ENCODE peak calls at places on chromosomes 11 and 22, in ten cellular contexts. E is A549; Y is mesendoderm; D is CD4-positive, alpha-beta T cell; S is spleen; U is colonic mucosa; O is GM23338; H is pancreas; A is mesenchymal stem cell; P is psoas muscle. C is an unnamed sample.

GRCh38 chr11:11016123-11016522 is 158.3 kb upstream of the ZBED5 start:
- DNase-seq in O (no peak), A (peak), E (no peak), U (no peak), S (no peak), D (no peak), Y (no peak), H (no peak), P (no peak), C (no peak)

GRCh38 chr11:87300640-87301381 is 263.1 kb downstream of the TMEM135 start:
- DNase-seq in H (no peak), E (peak), U (no peak), O (no peak), D (no peak), A (peak), Y (no peak), S (no peak), P (no peak), C (no peak)

GRCh38 chr22:17430298-17430900 is 61.1 kb downstream of the CECR2 start:
- DNase-seq in Y (no peak), U (no peak), O (no peak), E (no peak), A (no peak), H (no peak), D (no peak), P (no peak), S (no peak), C (no peak)

GRCh38 chr11:134644489-134645456 is 232.7 kb upstream of the B3GAT1 start:
- DNase-seq in E (no peak), A (no peak), H (no peak), O (no peak), Y (no peak), U (no peak), S (peak), D (no peak), P (no peak), C (no peak)

GRCh38 chr11:112391086-112391485 is 130.4 kb upstream of the PLET1 start:
- DNase-seq in P (no peak), O (no peak), Y (no peak), E (no peak), A (no peak), S (no peak), D (no peak), U (no peak), H (no peak), C (no peak)

GRCh38 chr11:820655-821512 is 2.2 kb downstream of the PNPLA2 start:
- DNase-seq in P (peak), E (peak), Y (no peak), O (no peak), H (peak), S (peak), A (peak), U (peak), D (no peak), C (no peak)

GRCh38 chr22:32733196-32733595 is 68.3 kb upstream of the TIMP3 start:
- DNase-seq in E (no peak), O (no peak), D (no peak), H (no peak), S (no peak), P (no peak), A (no peak), U (no peak), Y (no peak), C (no peak)

GRCh38 chr11:112613051-112613972 is 347.9 kb upstream of the NCAM1 start:
- DNase-seq in Y (no peak), D (no peak), P (no peak), E (no peak), A (peak), U (no peak), S (no peak), H (peak), O (no peak), C (no peak)

GRCh38 chr11:85257837-85258236 is 369.3 kb downstream of the DLG2 start:
- DNase-seq in U (no peak), H (no peak), D (no peak), O (no peak), P (no peak), S (no peak), E (no peak), Y (no peak), A (no peak), C (no peak)

GRCh38 chr11:19191530-19192169 is 10.1 kb downstream of the CSRP3 start:
- DNase-seq in P (no peak), E (no peak), S (no peak), A (peak), U (peak), O (no peak), D (no peak), H (peak), Y (peak), C (no peak)

GRCh38 chr11:105665281-105665680 is 55.4 kb downstream of the GRIA4 start:
- DNase-seq in A (no peak), Y (no peak), P (no peak), E (no peak), U (no peak), H (no peak), O (peak), S (no peak), D (no peak), C (no peak)

GRCh38 chr11:416757-417621 is 2.2 kb upstream of the SIGIRR start:
- DNase-seq in H (peak), S (peak), E (no peak), U (peak), P (peak), D (no peak), Y (peak), O (peak), A (peak), C (no peak)

GRCh38 chr11:26696330-26696729 is 25.5 kb downstream of the SLC5A12 start:
- DNase-seq in A (no peak), D (no peak), Y (no peak), P (no peak), E (no peak), O (no peak), H (no peak), S (no peak), U (no peak), C (no peak)

GRCh38 chr22:31650391-31650790 is 11.6 kb downstream of the PISD start:
- DNase-seq in U (no peak), S (no peak), Y (peak), H (no peak), A (peak), E (no peak), D (no peak), O (peak), P (no peak), C (no peak)

GRCh38 chr22:46355369-46355995 is 20.0 kb downstream of the TRMU start:
- DNase-seq in Y (peak), O (peak), E (peak), H (peak), D (peak), U (peak), A (peak), S (peak), P (peak), C (peak)

GRCh38 chr11:74330065-74330858 is 18.8 kb upstream of the P4HA3 start:
- DNase-seq in P (no peak), A (peak), O (no peak), H (no peak), D (no peak), E (no peak), S (no peak), Y (no peak), U (no peak), C (no peak)

GRCh38 chr11:128963744-128964340 is 21.2 kb upstream of the TP53AIP1 start:
- DNase-seq in U (no peak), O (no peak), A (no peak), P (no peak), H (no peak), E (no peak), S (no peak), Y (peak), D (no peak), C (no peak)

GRCh38 chr11:105244157-105244820 is 104.7 kb upstream of the CARD18 start:
- DNase-seq in H (no peak), A (peak), Y (no peak), S (no peak), O (no peak), U (no peak), P (no peak), E (peak), D (no peak), C (no peak)

GRCh38 chr11:69374110-69374981 is 80.4 kb downstream of the MYEOV start:
- DNase-seq in U (peak), S (peak), A (no peak), D (no peak), Y (no peak), O (no peak), E (no peak), H (peak), P (no peak), C (no peak)

GRCh38 chr11:7688238-7688826 is 15.0 kb upstream of the CYB5R2 start:
- DNase-seq in D (no peak), U (no peak), O (peak), E (peak), A (peak), Y (peak), S (no peak), H (no peak), P (no peak), C (no peak)

GRCh38 chr11:17864478-17864941 is 129.9 kb downstream of the KCNC1 start:
- DNase-seq in A (no peak), S (no peak), Y (peak), O (peak), U (peak), E (peak), D (no peak), P (no peak), H (no peak), C (no peak)

GRCh38 chr11:17734418-17734911 is at the start of gene KCNC1:
- DNase-seq in O (peak), U (no peak), P (no peak), E (peak), H (no peak), Y (peak), A (peak), S (peak), D (no peak), C (no peak)

GRCh38 chr11:31826530-31827438 is 15.7 kb upstream of the PAX6 start:
- DNase-seq in A (no peak), E (no peak), U (no peak), H (no peak), S (no peak), O (peak), P (no peak), D (no peak), Y (peak), C (no peak)

GRCh38 chr22:44245438-44245837 is 64.7 kb downstream of the PARVG start:
- DNase-seq in H (no peak), O (no peak), S (no peak), U (no peak), D (no peak), P (no peak), Y (no peak), E (no peak), A (no peak), C (no peak)

GRCh38 chr11:106281455-106282173 is 204.2 kb downstream of the AASDHPPT start:
- DNase-seq in H (no peak), O (no peak), S (no peak), D (no peak), A (peak), E (peak), P (no peak), Y (no peak), U (no peak), C (no peak)

DNA sequence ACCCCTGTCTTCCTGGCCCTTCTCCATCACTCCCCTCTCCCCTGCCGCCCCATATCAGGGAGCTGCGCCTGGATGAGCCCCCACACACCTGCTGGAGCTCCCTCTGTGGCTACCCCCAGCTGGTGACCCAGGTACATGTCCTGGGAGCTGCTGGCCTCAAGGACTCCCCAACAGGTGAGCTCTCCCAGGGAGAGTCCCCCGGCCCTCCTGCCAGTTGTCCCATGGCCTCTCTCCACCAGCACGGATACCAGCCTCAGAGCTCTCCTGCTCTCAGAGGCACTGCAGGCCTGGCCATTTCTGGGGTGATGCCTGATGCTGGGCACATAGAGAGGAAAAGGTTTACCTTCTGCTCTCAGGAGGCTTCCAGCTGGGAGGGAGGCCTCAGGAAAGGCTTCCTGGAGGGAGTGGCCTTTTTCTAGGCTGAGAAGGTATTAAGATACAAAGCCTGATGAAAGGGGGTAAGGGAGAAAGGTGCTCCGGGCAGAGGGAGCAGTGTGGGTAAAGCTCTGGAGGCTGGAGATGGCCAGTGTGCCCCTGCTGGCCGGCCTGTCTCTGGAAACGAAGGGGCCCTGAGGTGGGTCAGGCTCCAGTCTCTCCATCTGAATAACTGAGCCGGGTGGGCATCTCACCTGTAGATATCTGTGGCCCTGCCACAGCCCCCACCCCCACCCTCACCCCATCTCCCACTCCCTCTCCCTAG is 6.0 kb upstream of the MYO7A start:
- DNase-seq in Y (no peak), P (no peak), D (no peak), A (no peak), H (no peak), U (no peak), E (no peak), S (no peak), O (no peak), C (no peak)
- H3K27ac ChIP-seq in Y (no peak), P (no peak), D (no peak), A (no peak), H (no peak), U (no peak), E (no peak), S (no peak), O (no peak), C (no peak)

DNA sequence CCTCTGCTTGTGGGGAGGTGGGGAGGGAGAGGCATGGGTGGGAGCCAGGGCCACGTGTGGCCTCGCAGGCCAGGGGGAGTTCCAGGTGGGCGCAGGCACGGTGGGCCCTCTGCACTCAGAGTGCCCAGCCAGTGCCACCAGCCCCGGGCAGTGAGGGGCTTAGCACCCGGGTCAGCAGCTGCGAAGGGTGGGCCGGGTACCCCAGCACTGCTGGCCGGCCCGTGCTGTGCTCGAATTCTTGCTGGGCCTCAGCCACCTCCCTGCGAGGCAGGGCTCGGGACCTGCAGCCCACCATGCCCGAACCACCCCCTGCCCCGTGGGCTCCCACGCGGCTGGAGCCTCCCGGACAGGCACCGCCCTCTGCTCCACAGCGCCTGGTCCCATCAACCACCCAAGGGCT is 1277.2 kb downstream of the JRKL start:
- DNase-seq in O (no peak), Y (no peak), A (no peak), H (no peak), E (no peak), U (no peak), D (no peak), P (no peak), S (no peak), C (no peak)
- H3K27ac ChIP-seq in O (no peak), Y (no peak), A (no peak), H (no peak), E (no peak), U (no peak), D (no peak), P (no peak), S (no peak), C (no peak)

DNA sequence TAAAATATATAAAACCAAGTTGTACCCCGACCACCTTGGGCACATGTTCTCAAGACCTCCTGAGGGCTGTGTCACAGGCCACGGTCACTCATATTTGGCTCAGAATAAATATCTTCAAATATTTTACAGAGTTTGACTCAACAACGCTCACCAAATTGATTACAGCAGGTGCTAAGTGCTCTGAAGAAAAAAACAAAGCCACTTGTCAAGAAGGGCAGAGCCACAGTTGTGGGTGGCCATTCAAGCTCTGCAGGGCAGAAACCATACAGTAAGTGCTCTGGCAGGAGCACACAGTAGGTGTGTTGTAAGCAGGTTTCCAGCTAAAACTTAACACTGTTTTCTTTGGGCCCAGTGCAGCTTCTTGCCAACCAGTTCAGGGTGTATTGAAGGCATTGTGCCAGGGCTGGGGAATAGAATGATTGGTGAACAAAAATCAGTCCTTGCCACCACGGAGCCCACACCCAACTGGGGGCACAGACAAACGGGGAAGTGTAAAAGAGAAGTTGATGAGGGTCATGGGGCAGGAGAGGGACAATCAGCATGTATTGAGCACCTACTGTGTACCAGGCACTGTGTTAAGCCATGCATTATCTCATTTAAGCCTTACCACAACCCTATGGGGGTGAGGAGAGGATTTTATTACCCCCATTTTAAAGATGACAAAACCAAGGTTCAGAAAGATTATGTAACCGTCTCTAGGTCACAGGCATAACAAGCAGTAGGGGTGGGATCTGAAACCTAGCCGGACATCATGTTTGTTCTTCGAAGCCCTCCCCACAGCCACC is 18.2 kb downstream of the ARRB1 start:
- DNase-seq in Y (no peak), E (no peak), D (no peak), S (no peak), O (no peak), P (no peak), A (no peak), H (no peak), U (no peak), C (no peak)
- H3K27ac ChIP-seq in Y (peak), E (no peak), D (no peak), S (peak), O (peak), P (no peak), A (no peak), H (no peak), U (no peak), C (no peak)

DNA sequence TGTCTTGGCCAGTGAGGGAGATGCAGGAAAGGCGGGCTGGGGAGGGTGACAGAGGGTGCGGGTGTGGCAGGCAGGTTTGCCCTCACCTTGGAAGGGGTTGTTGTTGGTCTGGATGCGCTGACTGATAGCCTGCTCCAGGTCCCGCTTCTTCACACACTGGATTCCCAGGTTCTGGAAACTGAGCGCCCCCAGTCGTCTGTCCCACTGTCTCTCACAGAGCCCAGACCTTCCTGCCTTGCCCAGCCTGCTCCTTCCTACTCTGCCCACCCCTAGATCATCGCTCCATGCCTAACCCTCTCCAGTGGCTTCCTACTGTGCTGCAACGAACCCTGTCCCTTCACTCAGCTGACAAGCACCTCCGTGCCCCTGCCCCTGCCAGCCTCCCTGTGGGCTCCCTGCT is 2.7 kb downstream of the RELA start:
- DNase-seq in D (no peak), P (no peak), H (no peak), S (peak), Y (no peak), O (no peak), A (no peak), E (no peak), U (no peak), C (no peak)
- H3K27ac ChIP-seq in D (peak), P (no peak), H (no peak), S (peak), Y (no peak), O (no peak), A (no peak), E (no peak), U (peak), C (no peak)

GRCh38 chr11:46357483-46357936 is 10.2 kb downstream of the DGKZ start:
- DNase-seq in U (no peak), A (no peak), E (no peak), H (peak), Y (peak), S (peak), O (no peak), P (no peak), D (no peak), C (no peak)
- H3K27ac ChIP-seq in U (no peak), A (peak), E (no peak), H (peak), Y (no peak), S (peak), O (peak), P (no peak), D (peak), C (no peak)

DNA sequence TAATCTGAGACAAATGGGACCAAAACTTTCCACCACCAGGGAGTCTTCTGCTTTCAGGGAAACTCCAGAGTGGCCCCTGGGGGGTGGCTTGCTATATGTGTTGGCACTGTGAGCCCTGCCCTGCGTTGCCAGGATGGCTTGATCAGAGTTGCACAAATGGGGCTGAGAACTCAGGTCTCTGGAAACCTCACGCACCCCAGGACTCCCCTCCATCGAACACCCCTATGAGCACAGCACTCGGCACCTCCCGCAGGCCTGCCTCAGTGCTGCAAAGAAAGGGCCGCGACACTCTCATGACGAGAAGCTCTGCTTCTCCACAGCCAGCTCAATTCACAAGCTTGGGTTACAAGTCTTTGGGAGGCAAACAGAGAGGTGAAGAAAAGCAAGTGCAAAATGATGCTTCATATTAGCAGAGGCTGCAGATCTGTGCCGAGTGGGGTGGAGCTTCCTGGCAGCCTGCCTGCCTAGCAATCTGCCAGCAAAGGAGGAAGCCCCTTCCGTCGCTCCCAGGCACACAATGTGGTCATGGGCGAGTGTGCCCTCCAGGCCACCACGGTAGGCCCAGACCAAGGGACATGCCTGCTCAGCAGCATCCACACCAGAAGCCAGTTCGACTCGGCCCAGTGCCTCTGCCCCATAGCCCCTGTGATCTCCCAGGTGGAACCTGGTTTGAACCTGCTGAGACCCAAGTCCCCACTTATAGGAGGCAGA is 55.7 kb downstream of the MYH9 start:
- DNase-seq in E (no peak), O (no peak), D (peak), A (peak), S (peak), U (peak), H (no peak), Y (peak), P (peak), C (no peak)
- H3K27ac ChIP-seq in E (peak), O (peak), D (peak), A (peak), S (peak), U (peak), H (peak), Y (peak), P (peak), C (peak)